ENCODE peak calls at places on chromosomes 7 and 10, in eight cellular contexts. One of them, this sample, is unnamed.

GRCh38 chr7:139777948-139778841 is at the start of gene HIPK2:
- DNase-seq in A172: peak
- DNase-seq in stimulated activated CD8-positive, alpha-beta memory T cell treated with anti-CD3 and anti-CD28 coated beads, Interleukin-12 subunit alpha, Interleukin-12 subunit beta, amount 100 ng/mL, for 4 hours: peak
- DNase-seq in posterior cingulate gyrus: peak
- DNase-seq in renal cortical epithelial cell: no peak
- DNase-seq in glomerular endothelial cell: no peak
- DNase-seq in WERI-Rb-1: peak
- DNase-seq in HCEC 1CT: peak
- DNase-seq in this sample: peak

GRCh38 chr10:114234132-114234531 is 4.9 kb upstream of the VWA2 start:
- DNase-seq in A172: no peak
- DNase-seq in stimulated activated CD8-positive, alpha-beta memory T cell treated with anti-CD3 and anti-CD28 coated beads, Interleukin-12 subunit alpha, Interleukin-12 subunit beta, amount 100 ng/mL, for 4 hours: no peak
- DNase-seq in posterior cingulate gyrus: no peak
- DNase-seq in renal cortical epithelial cell: no peak
- DNase-seq in glomerular endothelial cell: no peak
- DNase-seq in WERI-Rb-1: no peak
- DNase-seq in HCEC 1CT: no peak
- DNase-seq in this sample: no peak

GRCh38 chr7:32761451-32762320 is 129.9 kb downstream of the KBTBD2 start:
- DNase-seq in A172: no peak
- DNase-seq in stimulated activated CD8-positive, alpha-beta memory T cell treated with anti-CD3 and anti-CD28 coated beads, Interleukin-12 subunit alpha, Interleukin-12 subunit beta, amount 100 ng/mL, for 4 hours: no peak
- DNase-seq in posterior cingulate gyrus: peak
- DNase-seq in renal cortical epithelial cell: no peak
- DNase-seq in glomerular endothelial cell: no peak
- DNase-seq in WERI-Rb-1: no peak
- DNase-seq in HCEC 1CT: no peak
- DNase-seq in this sample: no peak

GRCh38 chr10:115653473-115653872 is 560.3 kb downstream of the ATRNL1 start:
- DNase-seq in A172: no peak
- DNase-seq in stimulated activated CD8-positive, alpha-beta memory T cell treated with anti-CD3 and anti-CD28 coated beads, Interleukin-12 subunit alpha, Interleukin-12 subunit beta, amount 100 ng/mL, for 4 hours: no peak
- DNase-seq in posterior cingulate gyrus: no peak
- DNase-seq in renal cortical epithelial cell: no peak
- DNase-seq in glomerular endothelial cell: no peak
- DNase-seq in WERI-Rb-1: no peak
- DNase-seq in HCEC 1CT: peak
- DNase-seq in this sample: no peak

GRCh38 chr7:134293029-134293740 is 23.5 kb downstream of the SLC35B4 start:
- DNase-seq in A172: no peak
- DNase-seq in stimulated activated CD8-positive, alpha-beta memory T cell treated with anti-CD3 and anti-CD28 coated beads, Interleukin-12 subunit alpha, Interleukin-12 subunit beta, amount 100 ng/mL, for 4 hours: no peak
- DNase-seq in posterior cingulate gyrus: no peak
- DNase-seq in renal cortical epithelial cell: no peak
- DNase-seq in glomerular endothelial cell: no peak
- DNase-seq in WERI-Rb-1: no peak
- DNase-seq in HCEC 1CT: no peak
- DNase-seq in this sample: peak

GRCh38 chr7:82722946-82723345 is 279.4 kb upstream of the CACNA2D1 start:
- DNase-seq in A172: no peak
- DNase-seq in stimulated activated CD8-positive, alpha-beta memory T cell treated with anti-CD3 and anti-CD28 coated beads, Interleukin-12 subunit alpha, Interleukin-12 subunit beta, amount 100 ng/mL, for 4 hours: no peak
- DNase-seq in posterior cingulate gyrus: no peak
- DNase-seq in renal cortical epithelial cell: no peak
- DNase-seq in glomerular endothelial cell: no peak
- DNase-seq in WERI-Rb-1: no peak
- DNase-seq in HCEC 1CT: no peak
- DNase-seq in this sample: no peak

GRCh38 chr10:99172130-99172738 is 63.4 kb downstream of the HPSE2 start:
- DNase-seq in A172: peak
- DNase-seq in stimulated activated CD8-positive, alpha-beta memory T cell treated with anti-CD3 and anti-CD28 coated beads, Interleukin-12 subunit alpha, Interleukin-12 subunit beta, amount 100 ng/mL, for 4 hours: no peak
- DNase-seq in posterior cingulate gyrus: peak
- DNase-seq in renal cortical epithelial cell: peak
- DNase-seq in glomerular endothelial cell: no peak
- DNase-seq in WERI-Rb-1: peak
- DNase-seq in HCEC 1CT: peak
- DNase-seq in this sample: no peak

GRCh38 chr7:22301790-22302189 is 55.2 kb downstream of the RAPGEF5 start:
- DNase-seq in A172: no peak
- DNase-seq in stimulated activated CD8-positive, alpha-beta memory T cell treated with anti-CD3 and anti-CD28 coated beads, Interleukin-12 subunit alpha, Interleukin-12 subunit beta, amount 100 ng/mL, for 4 hours: no peak
- DNase-seq in posterior cingulate gyrus: no peak
- DNase-seq in renal cortical epithelial cell: no peak
- DNase-seq in glomerular endothelial cell: no peak
- DNase-seq in WERI-Rb-1: no peak
- DNase-seq in HCEC 1CT: no peak
- DNase-seq in this sample: no peak

GRCh38 chr7:130894146-130895005 is 160.4 kb upstream of the KLF14 start:
- DNase-seq in A172: peak
- DNase-seq in stimulated activated CD8-positive, alpha-beta memory T cell treated with anti-CD3 and anti-CD28 coated beads, Interleukin-12 subunit alpha, Interleukin-12 subunit beta, amount 100 ng/mL, for 4 hours: no peak
- DNase-seq in posterior cingulate gyrus: peak
- DNase-seq in renal cortical epithelial cell: peak
- DNase-seq in glomerular endothelial cell: no peak
- DNase-seq in WERI-Rb-1: peak
- DNase-seq in HCEC 1CT: peak
- DNase-seq in this sample: peak

GRCh38 chr7:12518920-12519681 is 51.4 kb upstream of the SCIN start:
- DNase-seq in A172: peak
- DNase-seq in stimulated activated CD8-positive, alpha-beta memory T cell treated with anti-CD3 and anti-CD28 coated beads, Interleukin-12 subunit alpha, Interleukin-12 subunit beta, amount 100 ng/mL, for 4 hours: no peak
- DNase-seq in posterior cingulate gyrus: no peak
- DNase-seq in renal cortical epithelial cell: no peak
- DNase-seq in glomerular endothelial cell: no peak
- DNase-seq in WERI-Rb-1: peak
- DNase-seq in HCEC 1CT: peak
- DNase-seq in this sample: no peak

GRCh38 chr7:33186187-33186586 is 56.8 kb downstream of the BBS9 start:
- DNase-seq in A172: peak
- DNase-seq in stimulated activated CD8-positive, alpha-beta memory T cell treated with anti-CD3 and anti-CD28 coated beads, Interleukin-12 subunit alpha, Interleukin-12 subunit beta, amount 100 ng/mL, for 4 hours: no peak
- DNase-seq in posterior cingulate gyrus: no peak
- DNase-seq in renal cortical epithelial cell: peak
- DNase-seq in glomerular endothelial cell: no peak
- DNase-seq in WERI-Rb-1: no peak
- DNase-seq in HCEC 1CT: peak
- DNase-seq in this sample: no peak

GRCh38 chr7:66296001-66296521 is 90.9 kb downstream of the TPST1 start:
- DNase-seq in A172: no peak
- DNase-seq in stimulated activated CD8-positive, alpha-beta memory T cell treated with anti-CD3 and anti-CD28 coated beads, Interleukin-12 subunit alpha, Interleukin-12 subunit beta, amount 100 ng/mL, for 4 hours: no peak
- DNase-seq in posterior cingulate gyrus: no peak
- DNase-seq in renal cortical epithelial cell: peak
- DNase-seq in glomerular endothelial cell: no peak
- DNase-seq in WERI-Rb-1: no peak
- DNase-seq in HCEC 1CT: peak
- DNase-seq in this sample: no peak

GRCh38 chr7:32583791-32584190 is 88.5 kb downstream of the AVL9 start:
- DNase-seq in A172: no peak
- DNase-seq in stimulated activated CD8-positive, alpha-beta memory T cell treated with anti-CD3 and anti-CD28 coated beads, Interleukin-12 subunit alpha, Interleukin-12 subunit beta, amount 100 ng/mL, for 4 hours: no peak
- DNase-seq in posterior cingulate gyrus: no peak
- DNase-seq in renal cortical epithelial cell: no peak
- DNase-seq in glomerular endothelial cell: no peak
- DNase-seq in WERI-Rb-1: no peak
- DNase-seq in HCEC 1CT: peak
- DNase-seq in this sample: no peak

GRCh38 chr10:97539523-97540200 is 32.9 kb upstream of the ANKRD2 start:
- DNase-seq in A172: peak
- DNase-seq in stimulated activated CD8-positive, alpha-beta memory T cell treated with anti-CD3 and anti-CD28 coated beads, Interleukin-12 subunit alpha, Interleukin-12 subunit beta, amount 100 ng/mL, for 4 hours: no peak
- DNase-seq in posterior cingulate gyrus: peak
- DNase-seq in renal cortical epithelial cell: peak
- DNase-seq in glomerular endothelial cell: no peak
- DNase-seq in WERI-Rb-1: no peak
- DNase-seq in HCEC 1CT: peak
- DNase-seq in this sample: no peak

GRCh38 chr10:80611481-80611880 is 73.8 kb downstream of the SH2D4B start:
- DNase-seq in A172: no peak
- DNase-seq in stimulated activated CD8-positive, alpha-beta memory T cell treated with anti-CD3 and anti-CD28 coated beads, Interleukin-12 subunit alpha, Interleukin-12 subunit beta, amount 100 ng/mL, for 4 hours: no peak
- DNase-seq in posterior cingulate gyrus: peak
- DNase-seq in renal cortical epithelial cell: no peak
- DNase-seq in glomerular endothelial cell: no peak
- DNase-seq in WERI-Rb-1: no peak
- DNase-seq in HCEC 1CT: no peak
- DNase-seq in this sample: no peak

GRCh38 chr10:123642697-123643096 is 23.5 kb upstream of the GPR26 start:
- DNase-seq in A172: no peak
- DNase-seq in stimulated activated CD8-positive, alpha-beta memory T cell treated with anti-CD3 and anti-CD28 coated beads, Interleukin-12 subunit alpha, Interleukin-12 subunit beta, amount 100 ng/mL, for 4 hours: no peak
- DNase-seq in posterior cingulate gyrus: no peak
- DNase-seq in renal cortical epithelial cell: no peak
- DNase-seq in glomerular endothelial cell: no peak
- DNase-seq in WERI-Rb-1: no peak
- DNase-seq in HCEC 1CT: no peak
- DNase-seq in this sample: peak

GRCh38 chr7:156764016-156764669 is 123.6 kb downstream of the RNF32 start:
- DNase-seq in A172: peak
- DNase-seq in stimulated activated CD8-positive, alpha-beta memory T cell treated with anti-CD3 and anti-CD28 coated beads, Interleukin-12 subunit alpha, Interleukin-12 subunit beta, amount 100 ng/mL, for 4 hours: no peak
- DNase-seq in posterior cingulate gyrus: peak
- DNase-seq in renal cortical epithelial cell: peak
- DNase-seq in glomerular endothelial cell: peak
- DNase-seq in WERI-Rb-1: peak
- DNase-seq in HCEC 1CT: peak
- DNase-seq in this sample: peak

GRCh38 chr7:37660614-37661013 is 23.0 kb upstream of the GPR141 start:
- DNase-seq in A172: no peak
- DNase-seq in stimulated activated CD8-positive, alpha-beta memory T cell treated with anti-CD3 and anti-CD28 coated beads, Interleukin-12 subunit alpha, Interleukin-12 subunit beta, amount 100 ng/mL, for 4 hours: no peak
- DNase-seq in posterior cingulate gyrus: no peak
- DNase-seq in renal cortical epithelial cell: no peak
- DNase-seq in glomerular endothelial cell: no peak
- DNase-seq in WERI-Rb-1: no peak
- DNase-seq in HCEC 1CT: no peak
- DNase-seq in this sample: no peak

GRCh38 chr10:13219685-13220670 is 14.2 kb downstream of the UCMA start:
- DNase-seq in A172: peak
- DNase-seq in stimulated activated CD8-positive, alpha-beta memory T cell treated with anti-CD3 and anti-CD28 coated beads, Interleukin-12 subunit alpha, Interleukin-12 subunit beta, amount 100 ng/mL, for 4 hours: no peak
- DNase-seq in posterior cingulate gyrus: no peak
- DNase-seq in renal cortical epithelial cell: peak
- DNase-seq in glomerular endothelial cell: no peak
- DNase-seq in WERI-Rb-1: peak
- DNase-seq in HCEC 1CT: no peak
- DNase-seq in this sample: no peak

GRCh38 chr7:33904680-33905388 is 505 bp upstream of the BMPER start:
- DNase-seq in A172: peak
- DNase-seq in stimulated activated CD8-positive, alpha-beta memory T cell treated with anti-CD3 and anti-CD28 coated beads, Interleukin-12 subunit alpha, Interleukin-12 subunit beta, amount 100 ng/mL, for 4 hours: no peak
- DNase-seq in posterior cingulate gyrus: peak
- DNase-seq in renal cortical epithelial cell: no peak
- DNase-seq in glomerular endothelial cell: no peak
- DNase-seq in WERI-Rb-1: peak
- DNase-seq in HCEC 1CT: peak
- DNase-seq in this sample: no peak

GRCh38 chr7:155456772-155457543 is 971 bp upstream of the EN2 start:
- DNase-seq in A172: no peak
- DNase-seq in stimulated activated CD8-positive, alpha-beta memory T cell treated with anti-CD3 and anti-CD28 coated beads, Interleukin-12 subunit alpha, Interleukin-12 subunit beta, amount 100 ng/mL, for 4 hours: peak
- DNase-seq in posterior cingulate gyrus: peak
- DNase-seq in renal cortical epithelial cell: no peak
- DNase-seq in glomerular endothelial cell: no peak
- DNase-seq in WERI-Rb-1: peak
- DNase-seq in HCEC 1CT: no peak
- DNase-seq in this sample: peak

GRCh38 chr7:157097056-157097329 is 41.7 kb upstream of the UBE3C start:
- DNase-seq in A172: no peak
- DNase-seq in stimulated activated CD8-positive, alpha-beta memory T cell treated with anti-CD3 and anti-CD28 coated beads, Interleukin-12 subunit alpha, Interleukin-12 subunit beta, amount 100 ng/mL, for 4 hours: no peak
- DNase-seq in posterior cingulate gyrus: no peak
- DNase-seq in renal cortical epithelial cell: no peak
- DNase-seq in glomerular endothelial cell: no peak
- DNase-seq in WERI-Rb-1: no peak
- DNase-seq in HCEC 1CT: no peak
- DNase-seq in this sample: no peak

GRCh38 chr7:5572439-5572838 is 148.8 kb upstream of the TNRC18 start:
- DNase-seq in A172: no peak
- DNase-seq in stimulated activated CD8-positive, alpha-beta memory T cell treated with anti-CD3 and anti-CD28 coated beads, Interleukin-12 subunit alpha, Interleukin-12 subunit beta, amount 100 ng/mL, for 4 hours: no peak
- DNase-seq in posterior cingulate gyrus: no peak
- DNase-seq in renal cortical epithelial cell: no peak
- DNase-seq in glomerular endothelial cell: no peak
- DNase-seq in WERI-Rb-1: no peak
- DNase-seq in HCEC 1CT: no peak
- DNase-seq in this sample: no peak

GRCh38 chr10:116201011-116201410 is 72.0 kb downstream of the GFRA1 start:
- DNase-seq in A172: peak
- DNase-seq in stimulated activated CD8-positive, alpha-beta memory T cell treated with anti-CD3 and anti-CD28 coated beads, Interleukin-12 subunit alpha, Interleukin-12 subunit beta, amount 100 ng/mL, for 4 hours: no peak
- DNase-seq in posterior cingulate gyrus: no peak
- DNase-seq in renal cortical epithelial cell: peak
- DNase-seq in glomerular endothelial cell: no peak
- DNase-seq in WERI-Rb-1: no peak
- DNase-seq in HCEC 1CT: peak
- DNase-seq in this sample: no peak

GRCh38 chr10:103833731-103834365 is 21.5 kb downstream of the SH3PXD2A start:
- DNase-seq in A172: no peak
- DNase-seq in stimulated activated CD8-positive, alpha-beta memory T cell treated with anti-CD3 and anti-CD28 coated beads, Interleukin-12 subunit alpha, Interleukin-12 subunit beta, amount 100 ng/mL, for 4 hours: no peak
- DNase-seq in posterior cingulate gyrus: peak
- DNase-seq in renal cortical epithelial cell: no peak
- DNase-seq in glomerular endothelial cell: no peak
- DNase-seq in WERI-Rb-1: no peak
- DNase-seq in HCEC 1CT: no peak
- DNase-seq in this sample: peak

GRCh38 chr10:9613338-9613737 is 1404.3 kb upstream of the CELF2 start:
- DNase-seq in A172: no peak
- DNase-seq in stimulated activated CD8-positive, alpha-beta memory T cell treated with anti-CD3 and anti-CD28 coated beads, Interleukin-12 subunit alpha, Interleukin-12 subunit beta, amount 100 ng/mL, for 4 hours: no peak
- DNase-seq in posterior cingulate gyrus: no peak
- DNase-seq in renal cortical epithelial cell: no peak
- DNase-seq in glomerular endothelial cell: no peak
- DNase-seq in WERI-Rb-1: no peak
- DNase-seq in HCEC 1CT: no peak
- DNase-seq in this sample: no peak

GRCh38 chr7:76142861-76143260 is 58.8 kb upstream of the SRRM3 start:
- DNase-seq in A172: no peak
- DNase-seq in stimulated activated CD8-positive, alpha-beta memory T cell treated with anti-CD3 and anti-CD28 coated beads, Interleukin-12 subunit alpha, Interleukin-12 subunit beta, amount 100 ng/mL, for 4 hours: no peak
- DNase-seq in posterior cingulate gyrus: no peak
- DNase-seq in renal cortical epithelial cell: no peak
- DNase-seq in glomerular endothelial cell: no peak
- DNase-seq in WERI-Rb-1: no peak
- DNase-seq in HCEC 1CT: no peak
- DNase-seq in this sample: no peak

GRCh38 chr10:88254091-88254490 is 329.0 kb downstream of the RNLS start:
- DNase-seq in A172: peak
- DNase-seq in stimulated activated CD8-positive, alpha-beta memory T cell treated with anti-CD3 and anti-CD28 coated beads, Interleukin-12 subunit alpha, Interleukin-12 subunit beta, amount 100 ng/mL, for 4 hours: no peak
- DNase-seq in posterior cingulate gyrus: no peak
- DNase-seq in renal cortical epithelial cell: peak
- DNase-seq in glomerular endothelial cell: no peak
- DNase-seq in WERI-Rb-1: no peak
- DNase-seq in HCEC 1CT: peak
- DNase-seq in this sample: no peak

GRCh38 chr7:132516042-132516840 is 60.0 kb downstream of the PLXNA4 start:
- DNase-seq in A172: peak
- DNase-seq in stimulated activated CD8-positive, alpha-beta memory T cell treated with anti-CD3 and anti-CD28 coated beads, Interleukin-12 subunit alpha, Interleukin-12 subunit beta, amount 100 ng/mL, for 4 hours: no peak
- DNase-seq in posterior cingulate gyrus: peak
- DNase-seq in renal cortical epithelial cell: peak
- DNase-seq in glomerular endothelial cell: no peak
- DNase-seq in WERI-Rb-1: no peak
- DNase-seq in HCEC 1CT: no peak
- DNase-seq in this sample: no peak

GRCh38 chr10:7449063-7449695 is 38.3 kb upstream of the SFMBT2 start:
- DNase-seq in A172: no peak
- DNase-seq in stimulated activated CD8-positive, alpha-beta memory T cell treated with anti-CD3 and anti-CD28 coated beads, Interleukin-12 subunit alpha, Interleukin-12 subunit beta, amount 100 ng/mL, for 4 hours: no peak
- DNase-seq in posterior cingulate gyrus: no peak
- DNase-seq in renal cortical epithelial cell: no peak
- DNase-seq in glomerular endothelial cell: no peak
- DNase-seq in WERI-Rb-1: no peak
- DNase-seq in HCEC 1CT: no peak
- DNase-seq in this sample: no peak

GRCh38 chr10:102919237-102919959 is 1.3 kb downstream of the CNNM2 start:
- DNase-seq in A172: no peak
- DNase-seq in stimulated activated CD8-positive, alpha-beta memory T cell treated with anti-CD3 and anti-CD28 coated beads, Interleukin-12 subunit alpha, Interleukin-12 subunit beta, amount 100 ng/mL, for 4 hours: no peak
- DNase-seq in posterior cingulate gyrus: peak
- DNase-seq in renal cortical epithelial cell: peak
- DNase-seq in glomerular endothelial cell: no peak
- DNase-seq in WERI-Rb-1: no peak
- DNase-seq in HCEC 1CT: no peak
- DNase-seq in this sample: peak

GRCh38 chr10:52951819-52952218 is 179.2 kb upstream of the MBL2 start:
- DNase-seq in A172: peak
- DNase-seq in stimulated activated CD8-positive, alpha-beta memory T cell treated with anti-CD3 and anti-CD28 coated beads, Interleukin-12 subunit alpha, Interleukin-12 subunit beta, amount 100 ng/mL, for 4 hours: no peak
- DNase-seq in posterior cingulate gyrus: no peak
- DNase-seq in renal cortical epithelial cell: peak
- DNase-seq in glomerular endothelial cell: peak
- DNase-seq in WERI-Rb-1: peak
- DNase-seq in HCEC 1CT: no peak
- DNase-seq in this sample: no peak

GRCh38 chr10:30219977-30220751 is 128.9 kb downstream of the MTPAP start:
- DNase-seq in A172: no peak
- DNase-seq in stimulated activated CD8-positive, alpha-beta memory T cell treated with anti-CD3 and anti-CD28 coated beads, Interleukin-12 subunit alpha, Interleukin-12 subunit beta, amount 100 ng/mL, for 4 hours: no peak
- DNase-seq in posterior cingulate gyrus: no peak
- DNase-seq in renal cortical epithelial cell: peak
- DNase-seq in glomerular endothelial cell: no peak
- DNase-seq in WERI-Rb-1: no peak
- DNase-seq in HCEC 1CT: no peak
- DNase-seq in this sample: no peak

GRCh38 chr7:73768661-73769480 is 1.2 kb downstream of the CLDN3 start:
- DNase-seq in A172: no peak
- DNase-seq in stimulated activated CD8-positive, alpha-beta memory T cell treated with anti-CD3 and anti-CD28 coated beads, Interleukin-12 subunit alpha, Interleukin-12 subunit beta, amount 100 ng/mL, for 4 hours: no peak
- DNase-seq in posterior cingulate gyrus: peak
- DNase-seq in renal cortical epithelial cell: no peak
- DNase-seq in glomerular endothelial cell: no peak
- DNase-seq in WERI-Rb-1: no peak
- DNase-seq in HCEC 1CT: no peak
- DNase-seq in this sample: no peak

This sample was measured in tibial artery.